ENCODE peak calls at places on chromosomes 11 and 22, in seven cellular contexts. One of them, this sample, is unnamed. For H3K36me3, the result is how much of the 10 kb centered on the place peaks cover.

GRCh38 chr11:813440-814096 is 3.8 kb downstream of the RPLP2 start:
- DNase-seq in CD8-positive, alpha-beta T cell: no peak
- DNase-seq in effector memory CD4-positive, alpha-beta T cell: no peak
- DNase-seq in tibial artery: no peak
- DNase-seq in upper lobe of left lung: no peak
- DNase-seq in IMR-90: no peak
- DNase-seq in stomach: no peak
- DNase-seq in this sample: no peak

GRCh38 chr11:74154621-74155281 is 16.1 kb downstream of the C2CD3 start:
- DNase-seq in tibial artery: no peak
- DNase-seq in effector memory CD4-positive, alpha-beta T cell: no peak
- DNase-seq in IMR-90: no peak
- DNase-seq in CD8-positive, alpha-beta T cell: no peak
- DNase-seq in upper lobe of left lung: no peak
- DNase-seq in stomach: no peak
- DNase-seq in this sample: no peak

GRCh38 chr11:126415128-126415527 is 59.6 kb downstream of the ST3GAL4 start:
- DNase-seq in IMR-90: peak
- DNase-seq in tibial artery: peak
- DNase-seq in stomach: peak
- DNase-seq in CD8-positive, alpha-beta T cell: no peak
- DNase-seq in upper lobe of left lung: peak
- DNase-seq in effector memory CD4-positive, alpha-beta T cell: no peak
- DNase-seq in this sample: peak

GRCh38 chr11:88683024-88683423 is 345.5 kb upstream of the CTSC start:
- DNase-seq in IMR-90: no peak
- DNase-seq in CD8-positive, alpha-beta T cell: no peak
- DNase-seq in stomach: no peak
- DNase-seq in tibial artery: no peak
- DNase-seq in effector memory CD4-positive, alpha-beta T cell: no peak
- DNase-seq in upper lobe of left lung: no peak
- DNase-seq in this sample: no peak

GRCh38 chr11:30346068-30346688 is 23.3 kb downstream of the ARL14EP start:
- DNase-seq in stomach: no peak
- DNase-seq in IMR-90: peak
- DNase-seq in effector memory CD4-positive, alpha-beta T cell: no peak
- DNase-seq in CD8-positive, alpha-beta T cell: no peak
- DNase-seq in upper lobe of left lung: no peak
- DNase-seq in tibial artery: no peak
- DNase-seq in this sample: no peak

GRCh38 chr11:108609681-108610080 is 16.1 kb upstream of the EXPH5 start:
- DNase-seq in CD8-positive, alpha-beta T cell: no peak
- DNase-seq in effector memory CD4-positive, alpha-beta T cell: no peak
- DNase-seq in tibial artery: no peak
- DNase-seq in upper lobe of left lung: no peak
- DNase-seq in IMR-90: peak
- DNase-seq in stomach: no peak
- DNase-seq in this sample: no peak

GRCh38 chr11:68727783-68728182 is 23.5 kb downstream of the TESMIN start:
- DNase-seq in effector memory CD4-positive, alpha-beta T cell: no peak
- DNase-seq in stomach: no peak
- DNase-seq in tibial artery: no peak
- DNase-seq in upper lobe of left lung: no peak
- DNase-seq in IMR-90: peak
- DNase-seq in CD8-positive, alpha-beta T cell: no peak
- DNase-seq in this sample: no peak

GRCh38 chr22:42970029-42970428 is 44.9 kb downstream of the PACSIN2 start:
- DNase-seq in stomach: no peak
- DNase-seq in IMR-90: no peak
- DNase-seq in upper lobe of left lung: peak
- DNase-seq in CD8-positive, alpha-beta T cell: no peak
- DNase-seq in tibial artery: no peak
- DNase-seq in effector memory CD4-positive, alpha-beta T cell: no peak
- DNase-seq in this sample: peak

GRCh38 chr22:27874185-27874584 is 44.9 kb downstream of the PITPNB start:
- DNase-seq in stomach: no peak
- DNase-seq in effector memory CD4-positive, alpha-beta T cell: no peak
- DNase-seq in CD8-positive, alpha-beta T cell: no peak
- DNase-seq in IMR-90: no peak
- DNase-seq in upper lobe of left lung: no peak
- DNase-seq in tibial artery: no peak
- DNase-seq in this sample: no peak

GRCh38 chr11:30113326-30113873 is 96.6 kb upstream of the KCNA4 start:
- DNase-seq in tibial artery: no peak
- DNase-seq in effector memory CD4-positive, alpha-beta T cell: no peak
- DNase-seq in CD8-positive, alpha-beta T cell: no peak
- DNase-seq in IMR-90: no peak
- DNase-seq in upper lobe of left lung: peak
- DNase-seq in stomach: no peak
- DNase-seq in this sample: no peak

GRCh38 chr11:86696004-86696403 is 23.6 kb upstream of the ME3 start:
- DNase-seq in IMR-90: peak
- DNase-seq in CD8-positive, alpha-beta T cell: no peak
- DNase-seq in effector memory CD4-positive, alpha-beta T cell: no peak
- DNase-seq in upper lobe of left lung: no peak
- DNase-seq in stomach: no peak
- DNase-seq in tibial artery: no peak
- DNase-seq in this sample: no peak

GRCh38 chr11:77057938-77058474 is 8.8 kb upstream of the CAPN5 start:
- DNase-seq in CD8-positive, alpha-beta T cell: no peak
- DNase-seq in upper lobe of left lung: no peak
- DNase-seq in stomach: no peak
- DNase-seq in tibial artery: peak
- DNase-seq in effector memory CD4-positive, alpha-beta T cell: no peak
- DNase-seq in IMR-90: no peak
- DNase-seq in this sample: no peak

GRCh38 chr11:35144103-35144741 is 5.3 kb downstream of the CD44 start:
- DNase-seq in effector memory CD4-positive, alpha-beta T cell: peak
- DNase-seq in IMR-90: peak
- DNase-seq in CD8-positive, alpha-beta T cell: peak
- DNase-seq in upper lobe of left lung: peak
- DNase-seq in tibial artery: no peak
- DNase-seq in stomach: peak
- DNase-seq in this sample: no peak

GRCh38 chr11:3218483-3219280 is at the start of gene MRGPRG:
- DNase-seq in upper lobe of left lung: peak
- DNase-seq in CD8-positive, alpha-beta T cell: no peak
- DNase-seq in IMR-90: no peak
- DNase-seq in stomach: peak
- DNase-seq in effector memory CD4-positive, alpha-beta T cell: no peak
- DNase-seq in tibial artery: peak
- DNase-seq in this sample: peak

GRCh38 chr22:44274918-44275665 is 37.7 kb downstream of the SHISAL1 start:
- DNase-seq in CD8-positive, alpha-beta T cell: no peak
- DNase-seq in tibial artery: no peak
- DNase-seq in upper lobe of left lung: no peak
- DNase-seq in IMR-90: no peak
- DNase-seq in effector memory CD4-positive, alpha-beta T cell: no peak
- DNase-seq in stomach: no peak
- DNase-seq in this sample: no peak

GRCh38 chr11:8794677-8795103 is 112.1 kb downstream of the RPL27A start:
- DNase-seq in stomach: peak
- DNase-seq in tibial artery: no peak
- DNase-seq in CD8-positive, alpha-beta T cell: no peak
- DNase-seq in effector memory CD4-positive, alpha-beta T cell: no peak
- DNase-seq in upper lobe of left lung: no peak
- DNase-seq in IMR-90: no peak
- DNase-seq in this sample: no peak

GRCh38 chr11:92861641-92862040 is 107.8 kb upstream of the MTNR1B start:
- DNase-seq in effector memory CD4-positive, alpha-beta T cell: no peak
- DNase-seq in stomach: no peak
- DNase-seq in IMR-90: no peak
- DNase-seq in tibial artery: no peak
- DNase-seq in upper lobe of left lung: no peak
- DNase-seq in CD8-positive, alpha-beta T cell: no peak
- DNase-seq in this sample: no peak

GRCh38 chr11:35059040-35059439 is 79.9 kb upstream of the CD44 start:
- DNase-seq in upper lobe of left lung: no peak
- DNase-seq in CD8-positive, alpha-beta T cell: no peak
- DNase-seq in effector memory CD4-positive, alpha-beta T cell: no peak
- DNase-seq in stomach: no peak
- DNase-seq in IMR-90: no peak
- DNase-seq in tibial artery: no peak
- DNase-seq in this sample: no peak

GRCh38 chr22:43881091-43882061 is 10.4 kb downstream of the PNPLA5 start:
- DNase-seq in IMR-90: no peak
- DNase-seq in upper lobe of left lung: no peak
- DNase-seq in effector memory CD4-positive, alpha-beta T cell: no peak
- DNase-seq in stomach: no peak
- DNase-seq in CD8-positive, alpha-beta T cell: no peak
- DNase-seq in tibial artery: no peak
- DNase-seq in this sample: no peak

GRCh38 chr22:31977141-31977781 is 32.9 kb downstream of the YWHAH start:
- DNase-seq in CD8-positive, alpha-beta T cell: peak
- DNase-seq in upper lobe of left lung: peak
- DNase-seq in IMR-90: peak
- DNase-seq in effector memory CD4-positive, alpha-beta T cell: peak
- DNase-seq in tibial artery: peak
- DNase-seq in stomach: peak
- DNase-seq in this sample: peak

GRCh38 chr11:23022854-23023253 is 162.6 kb upstream of the CCDC179 start:
- DNase-seq in stomach: no peak
- DNase-seq in tibial artery: no peak
- DNase-seq in effector memory CD4-positive, alpha-beta T cell: no peak
- DNase-seq in CD8-positive, alpha-beta T cell: no peak
- DNase-seq in upper lobe of left lung: no peak
- DNase-seq in IMR-90: no peak
- DNase-seq in this sample: no peak

GRCh38 chr22:31082606-31083376 is 1.7 kb downstream of the SMTN start:
- DNase-seq in tibial artery: peak
- DNase-seq in IMR-90: peak
- DNase-seq in upper lobe of left lung: peak
- DNase-seq in effector memory CD4-positive, alpha-beta T cell: no peak
- DNase-seq in stomach: peak
- DNase-seq in CD8-positive, alpha-beta T cell: peak
- DNase-seq in this sample: peak

GRCh38 chr11:69326622-69327219 is 32.8 kb downstream of the MYEOV start:
- DNase-seq in CD8-positive, alpha-beta T cell: no peak
- DNase-seq in effector memory CD4-positive, alpha-beta T cell: no peak
- DNase-seq in IMR-90: no peak
- DNase-seq in stomach: peak
- DNase-seq in upper lobe of left lung: peak
- DNase-seq in tibial artery: peak
- DNase-seq in this sample: no peak

GRCh38 chr22:40180403-40180802 is 2.7 kb downstream of the TNRC6B start:
- DNase-seq in CD8-positive, alpha-beta T cell: no peak
- DNase-seq in tibial artery: no peak
- DNase-seq in stomach: no peak
- DNase-seq in IMR-90: no peak
- DNase-seq in upper lobe of left lung: no peak
- DNase-seq in effector memory CD4-positive, alpha-beta T cell: no peak
- DNase-seq in this sample: no peak
- H3K27ac ChIP-seq in CD8-positive, alpha-beta T cell: no peak
- H3K27ac ChIP-seq in tibial artery: no peak
- H3K27ac ChIP-seq in stomach: no peak
- H3K27ac ChIP-seq in IMR-90: no peak
- H3K27ac ChIP-seq in upper lobe of left lung: no peak
- H3K27ac ChIP-seq in effector memory CD4-positive, alpha-beta T cell: peak
- H3K27ac ChIP-seq in this sample: peak

GRCh38 chr22:36323182-36323854 is 64.4 kb downstream of the MYH9 start:
- DNase-seq in stomach: peak
- DNase-seq in CD8-positive, alpha-beta T cell: no peak
- DNase-seq in upper lobe of left lung: peak
- DNase-seq in tibial artery: peak
- DNase-seq in IMR-90: peak
- DNase-seq in effector memory CD4-positive, alpha-beta T cell: no peak
- DNase-seq in this sample: no peak

GRCh38 chr22:36322602-36322915 is 65.2 kb downstream of the MYH9 start:
- DNase-seq in stomach: no peak
- DNase-seq in CD8-positive, alpha-beta T cell: no peak
- DNase-seq in IMR-90: no peak
- DNase-seq in upper lobe of left lung: no peak
- DNase-seq in tibial artery: no peak
- DNase-seq in effector memory CD4-positive, alpha-beta T cell: no peak
- DNase-seq in this sample: no peak

GRCh38 chr22:36323855-36324331 is 63.9 kb downstream of the MYH9 start:
- DNase-seq in stomach: no peak
- DNase-seq in CD8-positive, alpha-beta T cell: no peak
- DNase-seq in IMR-90: no peak
- DNase-seq in tibial artery: peak
- DNase-seq in upper lobe of left lung: no peak
- DNase-seq in effector memory CD4-positive, alpha-beta T cell: no peak
- DNase-seq in this sample: no peak

GRCh38 chr22:36325163-36326031 is 62.4 kb downstream of the MYH9 start:
- DNase-seq in upper lobe of left lung: peak
- DNase-seq in effector memory CD4-positive, alpha-beta T cell: no peak
- DNase-seq in stomach: peak
- DNase-seq in tibial artery: peak
- DNase-seq in CD8-positive, alpha-beta T cell: no peak
- DNase-seq in IMR-90: peak
- DNase-seq in this sample: no peak

DNA sequence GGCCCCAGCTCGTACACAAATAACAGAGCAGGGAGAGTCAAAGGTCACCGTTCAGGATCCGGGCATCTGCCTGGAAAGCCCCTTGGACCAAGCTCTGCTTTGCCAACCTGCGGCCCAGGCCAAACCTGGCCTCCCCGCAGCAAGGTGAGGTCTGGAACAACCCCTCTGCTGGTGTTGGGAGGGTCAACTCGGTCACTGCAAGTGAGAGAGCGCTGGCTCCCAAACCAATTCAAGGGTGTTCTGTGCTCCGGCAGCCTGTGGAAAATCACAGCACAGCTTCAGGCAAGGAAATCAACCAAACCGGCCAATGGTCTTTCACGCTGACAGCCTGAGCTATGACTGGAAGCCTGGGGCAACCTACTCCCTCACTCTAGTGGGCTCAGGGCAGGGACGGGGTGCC is 63.4 kb downstream of the MYH9 start:
- DNase-seq in IMR-90: no peak
- DNase-seq in effector memory CD4-positive, alpha-beta T cell: no peak
- DNase-seq in upper lobe of left lung: no peak
- DNase-seq in CD8-positive, alpha-beta T cell: no peak
- DNase-seq in tibial artery: peak
- DNase-seq in stomach: no peak
- DNase-seq in this sample: no peak
- H3K36me3 ChIP-seq in IMR-90: half or more
- H3K36me3 ChIP-seq in effector memory CD4-positive, alpha-beta T cell: half or more
- H3K36me3 ChIP-seq in upper lobe of left lung: half or more
- H3K36me3 ChIP-seq in CD8-positive, alpha-beta T cell: half or more
- H3K36me3 ChIP-seq in tibial artery: half or more
- H3K36me3 ChIP-seq in stomach: half or more
- H3K36me3 ChIP-seq in this sample: under half

GRCh38 chr11:119445850-119446249 is 22.9 kb upstream of the THY1 start:
- DNase-seq in tibial artery: no peak
- DNase-seq in stomach: no peak
- DNase-seq in upper lobe of left lung: no peak
- DNase-seq in effector memory CD4-positive, alpha-beta T cell: no peak
- DNase-seq in IMR-90: peak
- DNase-seq in CD8-positive, alpha-beta T cell: no peak
- DNase-seq in this sample: no peak
- H3K4me3 ChIP-seq in tibial artery: no peak
- H3K4me3 ChIP-seq in stomach: no peak
- H3K4me3 ChIP-seq in upper lobe of left lung: no peak
- H3K4me3 ChIP-seq in effector memory CD4-positive, alpha-beta T cell: no peak
- H3K4me3 ChIP-seq in IMR-90: no peak
- H3K4me3 ChIP-seq in CD8-positive, alpha-beta T cell: no peak
- H3K4me3 ChIP-seq in this sample: no peak

DNA sequence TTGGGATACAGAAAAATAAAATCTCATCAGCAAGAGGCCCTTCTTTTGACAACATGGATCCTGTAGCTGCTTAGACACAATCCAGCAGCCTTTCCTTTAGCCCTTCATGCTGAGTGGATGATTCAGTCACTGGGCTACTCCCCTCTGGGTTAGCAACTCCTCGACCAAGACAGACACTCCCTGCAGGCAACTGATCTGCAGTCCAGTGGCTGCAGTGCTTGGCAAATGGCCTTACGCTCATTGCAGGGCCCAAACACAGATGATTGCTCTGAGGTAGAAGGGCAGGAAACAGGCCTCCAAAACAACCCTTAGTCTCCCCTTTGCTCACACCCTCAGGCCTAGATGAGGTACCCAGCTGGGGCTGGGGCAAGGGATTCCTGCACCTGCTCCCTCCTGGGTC is 73.2 kb upstream of the OPCML start:
- DNase-seq in CD8-positive, alpha-beta T cell: no peak
- DNase-seq in stomach: no peak
- DNase-seq in upper lobe of left lung: no peak
- DNase-seq in tibial artery: no peak
- DNase-seq in IMR-90: no peak
- DNase-seq in effector memory CD4-positive, alpha-beta T cell: no peak
- DNase-seq in this sample: no peak
- H3K27ac ChIP-seq in CD8-positive, alpha-beta T cell: no peak
- H3K27ac ChIP-seq in stomach: no peak
- H3K27ac ChIP-seq in upper lobe of left lung: no peak
- H3K27ac ChIP-seq in tibial artery: no peak
- H3K27ac ChIP-seq in IMR-90: no peak
- H3K27ac ChIP-seq in effector memory CD4-positive, alpha-beta T cell: no peak
- H3K27ac ChIP-seq in this sample: no peak